ENCODE peak calls at places on chromosomes 2 and 18, in four cellular contexts. P, N, X and S are unnamed samples.

GRCh38 chr2:2746731-2747130 is 415.7 kb upstream of the MYT1L start:
- DNase-seq in P (no peak), N (no peak), X (no peak), S (no peak)

GRCh38 chr2:138102664-138103063 is 138.4 kb downstream of the HNMT start:
- DNase-seq in P (no peak), N (no peak), X (no peak), S (no peak)

GRCh38 chr2:151891566-151892194 is 63.5 kb upstream of the ARL5A start:
- DNase-seq in P (no peak), N (no peak), X (no peak), S (no peak)

GRCh38 chr2:2827237-2827636 is 496.2 kb upstream of the MYT1L start:
- DNase-seq in P (no peak), N (no peak), X (no peak), S (peak)

GRCh38 chr2:158510887-158511286 is 54.1 kb downstream of the PKP4 start:
- DNase-seq in P (no peak), N (no peak), X (no peak), S (no peak)

GRCh38 chr18:74171910-74172606 is 23.7 kb downstream of the TIMM21 start:
- DNase-seq in P (peak), N (no peak), X (no peak), S (no peak)

GRCh38 chr2:106537711-106538275 is 50.6 kb downstream of the CD8B2 start:
- DNase-seq in P (no peak), N (no peak), X (no peak), S (no peak)

GRCh38 chr2:136052374-136053362 is 65.3 kb downstream of the CXCR4 start:
- DNase-seq in P (no peak), N (no peak), X (no peak), S (no peak)

GRCh38 chr2:210816769-210817168 is 260.4 kb downstream of the CPS1 start:
- DNase-seq in P (no peak), N (no peak), X (no peak), S (no peak)

GRCh38 chr2:42851186-42851585 is 58.8 kb upstream of the HAAO start:
- DNase-seq in P (no peak), N (no peak), X (no peak), S (peak)

GRCh38 chr2:73970850-73971471 is 13.7 kb upstream of the TET3 start:
- DNase-seq in P (peak), N (peak), X (peak), S (peak)

GRCh38 chr2:207254526-207255464 is 89.0 kb upstream of the KLF7 start:
- DNase-seq in P (peak), N (no peak), X (no peak), S (no peak)

GRCh38 chr2:20557635-20558034 is 93.3 kb downstream of the HS1BP3 start:
- DNase-seq in P (no peak), N (no peak), X (no peak), S (no peak)

GRCh38 chr2:199443589-199444130 is 14.1 kb downstream of the SATB2 start:
- DNase-seq in P (no peak), N (no peak), X (no peak), S (no peak)

GRCh38 chr2:58055027-58055786 is 8.6 kb downstream of the VRK2 start:
- DNase-seq in P (no peak), N (no peak), X (no peak), S (no peak)

GRCh38 chr18:37537868-37538525 is 27.6 kb downstream of the CELF4 start:
- DNase-seq in P (peak), N (peak), X (peak), S (peak)

GRCh38 chr2:12819721-12820120 is 103.0 kb downstream of the TRIB2 start:
- DNase-seq in P (peak), N (no peak), X (no peak), S (no peak)

GRCh38 chr2:113167115-113167932 is 6.4 kb upstream of the PSD4 start:
- DNase-seq in P (no peak), N (no peak), X (peak), S (peak)

GRCh38 chr2:26637811-26638310 is 3.3 kb downstream of the CIB4 start:
- DNase-seq in P (no peak), N (no peak), X (no peak), S (no peak)

GRCh38 chr2:239712755-239713154 is 311.9 kb upstream of the HDAC4 start:
- DNase-seq in P (no peak), N (no peak), X (no peak), S (peak)

GRCh38 chr18:10343778-10344177 is 110.7 kb upstream of the APCDD1 start:
- DNase-seq in P (no peak), N (no peak), X (no peak), S (no peak)

GRCh38 chr18:3397786-3398185 is 52.2 kb upstream of the TGIF1 start:
- DNase-seq in P (no peak), N (no peak), X (no peak), S (no peak)

GRCh38 chr2:212727751-212728150 is 189.1 kb upstream of the ERBB4 start:
- DNase-seq in P (no peak), N (no peak), X (no peak), S (no peak)

GRCh38 chr2:134982603-134983002 is 64.0 kb downstream of the CCNT2 start:
- DNase-seq in P (no peak), N (no peak), X (no peak), S (no peak)

GRCh38 chr18:70522183-70522582 is 233.3 kb downstream of the SOCS6 start:
- DNase-seq in P (no peak), N (no peak), X (no peak), S (no peak)

GRCh38 chr18:48795696-48796095 is 155.1 kb downstream of the SMAD7 start:
- DNase-seq in P (no peak), N (no peak), X (no peak), S (peak)

GRCh38 chr2:41544709-41545108 is 503.1 kb upstream of the PKDCC start:
- DNase-seq in P (no peak), N (no peak), X (no peak), S (no peak)

GRCh38 chr2:69902213-69902922 is 8.6 kb downstream of the SNRNP27 start:
- DNase-seq in P (no peak), N (no peak), X (peak), S (peak)

GRCh38 chr18:76988827-76989646 is 143.5 kb downstream of the MBP start:
- DNase-seq in P (no peak), N (no peak), X (no peak), S (no peak)

GRCh38 chr2:230219419-230220331 is at the start of gene SP110:
- DNase-seq in P (peak), N (peak), X (peak), S (peak)

GRCh38 chr18:77369644-77370043 is 120.0 kb downstream of the GALR1 start:
- DNase-seq in P (peak), N (no peak), X (no peak), S (no peak)

GRCh38 chr2:217839073-217839749 is 163.6 kb downstream of the TNS1 start:
- DNase-seq in P (peak), N (no peak), X (no peak), S (no peak)
- H3K27ac ChIP-seq in P (no peak), N (no peak), X (peak), S (peak)

GRCh38 chr18:57953883-57954282 is 90.1 kb upstream of the NEDD4L start:
- DNase-seq in P (no peak), N (no peak), X (no peak), S (no peak)
- H3K27ac ChIP-seq in P (no peak), N (no peak), X (no peak), S (no peak)

GRCh38 chr18:75898666-75899065 is 471.2 kb upstream of the SMIM21 start:
- DNase-seq in P (no peak), N (no peak), X (no peak), S (no peak)
- H3K27ac ChIP-seq in P (no peak), N (no peak), X (no peak), S (no peak)

DNA sequence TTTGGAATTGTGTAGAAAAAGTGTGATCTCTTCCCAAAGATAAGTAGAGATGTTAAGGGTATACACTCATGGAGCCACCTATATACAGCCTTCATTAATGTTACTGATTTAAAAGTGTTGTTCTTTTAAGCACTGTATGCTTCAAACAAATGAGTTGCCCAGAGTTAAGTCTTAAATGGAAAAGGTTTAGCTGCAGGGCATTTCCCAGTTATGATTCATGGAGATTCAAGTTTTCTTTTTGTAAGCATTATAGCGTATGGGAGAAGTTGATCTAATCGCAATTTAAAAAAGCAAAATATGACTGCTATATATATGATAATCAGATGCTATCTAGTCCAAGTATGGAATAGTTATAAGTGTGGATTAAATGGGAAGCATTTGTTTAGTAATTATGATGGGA is 4.8 kb downstream of the PDK1 start:
- DNase-seq in P (no peak), N (no peak), X (no peak), S (no peak)
- H3K27ac ChIP-seq in P (no peak), N (no peak), X (no peak), S (no peak)

DNA sequence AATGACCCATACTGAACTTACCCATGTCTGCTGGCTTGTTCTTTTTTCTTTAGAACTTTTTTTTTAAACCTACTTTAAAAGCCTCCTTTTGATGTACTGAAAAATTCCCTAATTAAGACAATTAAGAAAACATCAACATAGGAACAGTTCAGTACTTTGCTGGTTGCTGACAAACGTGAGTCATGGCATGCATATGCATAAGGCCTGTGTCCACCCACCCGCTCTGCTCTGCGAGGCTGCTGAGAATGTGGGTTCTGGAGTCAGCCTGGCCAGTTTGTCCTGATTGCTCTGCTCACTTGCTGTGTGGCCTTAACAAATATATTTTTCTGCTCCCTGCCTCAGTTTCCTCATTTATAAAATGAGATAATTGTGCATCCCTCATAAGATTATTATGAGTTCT is 27.3 kb downstream of the LAMA3 start:
- DNase-seq in P (peak), N (no peak), X (no peak), S (no peak)
- H3K27ac ChIP-seq in P (no peak), N (no peak), X (no peak), S (no peak)

GRCh38 chr2:37796481-37796880 is 125.0 kb upstream of the CDC42EP3 start:
- DNase-seq in P (no peak), N (no peak), X (no peak), S (no peak)
- H3K27ac ChIP-seq in P (peak), N (no peak), X (no peak), S (no peak)